ENCODE peak calls at places on chromosomes 13 and 19, in seven cellular contexts. I, G, V, W, P, R and Z are unnamed samples.

GRCh38 chr19:19482785-19483625 is 32.3 kb downstream of the TSSK6 start:
- DNase-seq in V (no peak), I (no peak), W (no peak), P (no peak), G (no peak), R (no peak), Z (no peak)

GRCh38 chr13:59531571-59532091 is 632.1 kb downstream of the DIAPH3 start:
- DNase-seq in V (peak), P (peak), I (peak), R (peak), G (peak), W (peak), Z (peak)

GRCh38 chr13:96020941-96021340 is 32.3 kb downstream of the UGGT2 start:
- DNase-seq in G (no peak), R (no peak), I (no peak), W (no peak), V (no peak), P (no peak), Z (no peak)

GRCh38 chr19:38970664-38971532 is 4.6 kb downstream of the FBXO17 start:
- DNase-seq in P (no peak), I (no peak), W (no peak), G (no peak), R (no peak), V (peak), Z (no peak)

GRCh38 chr19:33532859-33533455 is 11.4 kb upstream of the PEPD start:
- DNase-seq in I (peak), R (no peak), W (no peak), V (no peak), G (no peak), P (no peak), Z (no peak)

GRCh38 chr19:1206063-1206732 is 620 bp downstream of the STK11 start:
- DNase-seq in I (no peak), R (no peak), P (no peak), V (no peak), G (no peak), W (no peak), Z (no peak)

GRCh38 chr13:109985871-109986270 is 199.5 kb upstream of the IRS2 start:
- DNase-seq in R (peak), V (peak), W (no peak), I (no peak), P (no peak), G (no peak), Z (no peak)

GRCh38 chr13:21465710-21466160 is 6.6 kb upstream of the ZDHHC20 start:
- DNase-seq in I (no peak), W (no peak), V (no peak), R (no peak), G (no peak), P (no peak), Z (no peak)

GRCh38 chr13:111912453-111912866 is 154.5 kb upstream of the SOX1 start:
- DNase-seq in W (no peak), V (no peak), R (no peak), G (no peak), P (no peak), I (peak), Z (no peak)

GRCh38 chr13:106967391-106967790 is 399.5 kb upstream of the ARGLU1 start:
- DNase-seq in V (no peak), G (no peak), P (no peak), I (no peak), R (no peak), W (no peak), Z (no peak)

GRCh38 chr19:19747357-19748220 is 14.7 kb upstream of the ZNF14 start:
- DNase-seq in G (no peak), W (no peak), I (no peak), V (no peak), P (no peak), R (no peak), Z (no peak)

GRCh38 chr13:73717632-73718031 is 416.6 kb downstream of the KLF12 start:
- DNase-seq in G (peak), R (peak), P (no peak), I (no peak), W (no peak), V (peak), Z (peak)

GRCh38 chr13:112951674-112952371 is 17.2 kb upstream of the MCF2L start:
- DNase-seq in P (no peak), W (no peak), I (no peak), G (no peak), R (no peak), V (no peak), Z (no peak)

GRCh38 chr13:42832341-42833153 is 51.2 kb downstream of the FAM216B start:
- DNase-seq in V (peak), W (no peak), R (peak), G (peak), I (no peak), P (peak), Z (peak)

GRCh38 chr13:30362005-30362788 is 54.8 kb upstream of the KATNAL1 start:
- DNase-seq in I (no peak), V (no peak), W (no peak), G (no peak), P (no peak), R (no peak), Z (no peak)

GRCh38 chr13:51262501-51263211 is 40.5 kb downstream of the FAM124A start:
- DNase-seq in G (no peak), I (no peak), P (no peak), V (no peak), W (no peak), R (no peak), Z (no peak)

GRCh38 chr19:46721269-46722003 is 4.5 kb upstream of the PRKD2 start:
- DNase-seq in G (no peak), V (no peak), I (peak), P (no peak), W (no peak), R (no peak), Z (no peak)

GRCh38 chr19:33774751-33775150 is 21.9 kb upstream of the KCTD15 start:
- DNase-seq in G (no peak), P (no peak), R (no peak), V (no peak), W (no peak), I (no peak), Z (no peak)

GRCh38 chr19:14091885-14092462 is 1.4 kb upstream of the SAMD1 start:
- DNase-seq in G (peak), W (no peak), I (peak), P (no peak), R (no peak), V (no peak), Z (no peak)

GRCh38 chr13:37959284-37959683 is 89.7 kb upstream of the TRPC4 start:
- DNase-seq in I (no peak), P (no peak), R (no peak), W (no peak), V (no peak), G (no peak), Z (no peak)

GRCh38 chr19:17073869-17074627 is 1.2 kb downstream of the HAUS8 start:
- DNase-seq in I (no peak), W (no peak), G (no peak), V (no peak), P (peak), R (peak), Z (no peak)

GRCh38 chr13:41746259-41746658 is 214.7 kb downstream of the VWA8 start:
- DNase-seq in W (no peak), V (peak), P (peak), I (no peak), R (peak), G (peak), Z (peak)